ENCODE peak calls at places on chromosomes 16 and 17, in eight cellular contexts. Z is right cardiac atrium; D is Panc1; B is prostate gland; P is naive thymus-derived CD4-positive, alpha-beta T cell; Y is suprapubic skin; Q is H9; E is A549. H is an unnamed sample. For H3K4me1, the result is how much of the 10 kb centered on the place peaks cover.

GRCh38 chr17:30379303-30380105 is 777 bp downstream of the CPD start:
- DNase-seq in Z (peak), B (peak), P (peak), Y (peak), D (no peak), Q (peak), E (peak), H (no peak)

GRCh38 chr16:4796982-4797804 is 2.0 kb downstream of the SMIM22 start:
- DNase-seq in Y (no peak), Q (no peak), Z (no peak), D (no peak), B (no peak), P (no peak), E (no peak), H (no peak)

GRCh38 chr16:68972720-68973119 is 129.4 kb downstream of the TANGO6 start:
- DNase-seq in B (no peak), P (no peak), D (no peak), E (peak), Q (peak), Z (no peak), Y (no peak), H (no peak)

GRCh38 chr16:55010492-55011260 is 80.0 kb downstream of the IRX5 start:
- DNase-seq in E (no peak), B (no peak), D (no peak), Q (no peak), Z (no peak), P (no peak), Y (no peak), H (no peak)

GRCh38 chr16:3021449-3022207 is 1.5 kb downstream of the TNFRSF12A start:
- DNase-seq in B (peak), Y (peak), E (peak), P (peak), Z (peak), D (peak), Q (peak), H (no peak)

GRCh38 chr17:9009737-9010136 is 11.6 kb upstream of the NTN1 start:
- DNase-seq in Z (no peak), E (no peak), B (no peak), Y (no peak), Q (no peak), P (no peak), D (no peak), H (no peak)

GRCh38 chr17:83080641-83081560 is 1.5 kb downstream of the METRNL start:
- DNase-seq in D (no peak), P (no peak), Z (no peak), Y (no peak), E (no peak), Q (no peak), B (no peak), H (no peak)

GRCh38 chr16:9258423-9259051 is 167.1 kb downstream of the HAPSTR1 start:
- DNase-seq in P (no peak), Q (peak), Z (peak), Y (no peak), D (peak), B (peak), E (peak), H (no peak)

GRCh38 chr17:386145-386876 is 33.7 kb upstream of the RPH3AL start:
- DNase-seq in B (peak), Y (peak), Q (peak), D (no peak), Z (peak), E (peak), P (peak), H (no peak)

GRCh38 chr17:40018211-40019121 is 3.2 kb downstream of the CSF3 start:
- DNase-seq in B (no peak), P (no peak), E (no peak), Q (peak), D (no peak), Y (no peak), Z (peak), H (no peak)

GRCh38 chr16:14608604-14609003 is 21.5 kb downstream of the PARN start:
- DNase-seq in D (no peak), E (no peak), P (no peak), B (no peak), Y (no peak), Z (no peak), Q (no peak), H (no peak)

GRCh38 chr16:8103649-8104289 is 486.5 kb downstream of the TMEM114 start:
- DNase-seq in Y (no peak), E (no peak), Z (no peak), D (no peak), B (no peak), Q (no peak), P (no peak), H (no peak)

DNA sequence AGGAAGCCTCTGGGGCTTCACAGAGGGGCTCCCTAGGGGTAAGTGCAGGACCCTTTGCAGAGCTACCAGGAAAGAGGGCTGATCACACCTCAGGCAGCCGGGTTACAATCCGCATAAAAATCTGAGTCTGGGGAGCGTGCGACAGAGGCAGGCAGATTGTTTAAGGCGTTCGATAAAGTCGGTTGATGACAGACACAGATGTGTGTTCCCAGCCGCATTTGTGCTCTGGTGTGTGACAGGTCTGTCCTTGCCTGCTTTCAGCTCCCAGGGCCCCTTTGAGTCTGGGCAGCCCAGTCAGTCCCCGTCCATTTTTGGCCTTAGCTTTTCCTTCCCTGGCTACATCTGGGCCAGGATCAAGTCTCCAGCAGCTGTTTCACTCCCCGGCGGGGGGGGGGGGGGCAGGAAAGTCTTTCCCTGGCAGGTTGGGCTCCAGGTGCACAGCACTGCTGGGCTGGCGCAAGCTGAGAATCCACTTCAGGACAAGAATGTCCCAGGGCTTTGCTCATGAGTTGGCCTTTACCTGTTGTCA is 1.3 kb upstream of the ZACN start:
- DNase-seq in Q (peak), D (no peak), P (no peak), B (no peak), Y (no peak), Z (no peak), E (peak), H (no peak)
- H3K4me1 ChIP-seq in Q (under half), D (under half), P (under half), B (under half), Y (under half), Z (under half), E (under half), H (under half)

DNA sequence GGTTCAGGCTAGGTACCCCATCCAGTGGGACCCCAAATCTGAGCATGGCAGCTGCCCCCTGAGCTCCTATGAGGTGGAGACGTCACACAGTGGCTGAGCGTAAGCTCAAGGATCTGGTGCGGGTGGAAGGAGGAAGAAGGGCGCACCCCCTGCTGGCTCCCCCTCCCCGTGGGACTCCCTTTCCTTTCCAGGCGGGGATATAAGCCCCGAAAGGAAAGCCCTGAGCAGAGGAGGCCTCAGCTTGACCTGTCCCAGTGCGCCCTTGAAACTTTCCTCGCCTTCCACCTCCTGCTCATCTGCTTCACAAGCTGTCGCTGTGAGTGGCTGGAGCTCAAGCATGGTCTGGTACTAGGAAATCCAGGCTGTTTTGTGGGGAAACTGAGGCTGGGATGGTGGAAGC is 92.4 kb upstream of the TMEM97 start:
- DNase-seq in D (no peak), P (no peak), B (no peak), E (no peak), Z (no peak), Q (no peak), Y (no peak), H (no peak)
- H3K4me1 ChIP-seq in D (under half), P (under half), B (under half), E (under half), Z (under half), Q (under half), Y (under half), H (under half)

DNA sequence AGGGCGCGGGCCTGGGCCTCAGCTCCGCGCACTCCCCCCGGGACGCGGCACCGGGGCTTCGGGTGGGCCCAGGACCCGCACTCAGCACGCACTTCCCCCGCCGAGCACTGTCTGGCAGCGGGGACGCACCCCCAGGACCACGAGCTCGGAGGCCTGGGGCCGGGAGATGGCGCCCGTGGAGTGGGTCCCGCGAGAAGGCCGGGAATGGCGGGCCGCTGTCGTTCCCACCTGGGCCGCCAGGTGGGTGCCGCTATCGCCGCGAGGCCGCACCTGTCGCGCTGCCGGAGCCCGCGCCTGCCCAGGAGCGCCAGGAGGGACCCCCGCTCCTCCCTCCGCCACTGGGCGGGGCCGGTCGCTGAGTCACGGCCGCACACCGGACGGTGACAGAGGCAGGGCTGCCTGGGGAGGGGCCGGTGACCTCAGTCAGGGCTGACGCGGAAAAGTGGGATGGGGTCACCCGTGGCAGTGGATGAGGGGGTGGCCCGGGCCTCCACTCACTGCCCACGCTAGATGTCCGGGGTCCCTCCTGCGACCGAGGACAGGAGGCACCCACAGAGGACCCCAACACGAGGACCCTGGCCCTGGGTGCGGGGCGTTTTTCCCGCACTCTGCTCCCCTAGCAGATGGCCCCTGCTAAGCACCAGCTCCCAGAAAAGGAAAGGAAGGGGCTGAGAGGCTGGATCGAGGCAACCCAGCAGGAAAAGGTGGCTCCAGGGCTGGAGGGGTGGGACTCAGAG is 6.9 kb upstream of the ACTG1 start:
- DNase-seq in P (peak), D (no peak), Y (peak), B (peak), Q (peak), Z (peak), E (peak), H (no peak)
- H3K4me1 ChIP-seq in P (under half), D (under half), Y (half or more), B (under half), Q (under half), Z (under half), E (under half), H (half or more)

GRCh38 chr17:60534010-60534555 is 8.0 kb upstream of the APPBP2 start:
- DNase-seq in E (no peak), B (no peak), Q (no peak), Y (no peak), D (no peak), Z (no peak), P (no peak), H (no peak)
- H3K4me1 ChIP-seq in E (under half), B (under half), Q (under half), Y (under half), D (under half), Z (under half), P (under half), H (under half)

DNA sequence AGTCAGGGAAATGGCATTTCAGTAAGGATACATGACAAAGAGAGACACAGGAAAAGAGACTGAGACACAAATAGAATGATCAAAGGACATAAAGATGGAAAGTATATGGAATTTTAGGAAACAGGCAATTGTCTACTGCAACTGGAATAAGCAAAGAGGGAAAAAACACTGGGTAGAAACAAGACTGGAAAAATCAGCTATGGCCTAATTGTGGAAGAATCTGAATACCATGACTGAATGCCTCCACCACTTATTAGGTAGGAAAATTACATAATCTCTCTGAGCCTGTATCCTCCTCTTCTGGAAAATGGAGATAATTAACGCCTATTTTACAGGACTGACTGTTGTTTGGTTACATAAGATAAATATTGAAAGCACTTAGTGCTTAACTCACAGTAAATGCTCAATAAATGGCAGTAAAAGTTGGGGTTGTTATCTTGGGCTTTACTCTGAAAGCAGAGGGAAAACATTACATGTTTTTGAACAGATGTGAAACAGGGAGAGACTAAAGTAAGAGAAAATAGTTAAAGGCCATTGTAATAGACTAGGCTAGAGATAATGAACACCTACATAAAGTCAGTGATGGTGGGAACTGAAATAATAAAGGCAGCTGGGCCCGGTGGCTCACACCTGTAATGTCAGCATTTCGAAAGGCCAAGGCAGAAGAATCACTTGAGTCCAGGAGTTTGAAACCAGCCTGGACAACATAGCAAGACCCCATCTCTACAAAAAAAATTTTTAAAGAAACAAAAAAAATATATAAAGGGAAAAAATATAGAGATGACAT is 63.5 kb upstream of the C17orf78 start:
- DNase-seq in Z (no peak), P (no peak), Q (no peak), B (no peak), Y (no peak), D (no peak), E (no peak), H (no peak)
- H3K4me1 ChIP-seq in Z (under half), P (under half), Q (under half), B (under half), Y (under half), D (under half), E (under half), H (under half)

DNA sequence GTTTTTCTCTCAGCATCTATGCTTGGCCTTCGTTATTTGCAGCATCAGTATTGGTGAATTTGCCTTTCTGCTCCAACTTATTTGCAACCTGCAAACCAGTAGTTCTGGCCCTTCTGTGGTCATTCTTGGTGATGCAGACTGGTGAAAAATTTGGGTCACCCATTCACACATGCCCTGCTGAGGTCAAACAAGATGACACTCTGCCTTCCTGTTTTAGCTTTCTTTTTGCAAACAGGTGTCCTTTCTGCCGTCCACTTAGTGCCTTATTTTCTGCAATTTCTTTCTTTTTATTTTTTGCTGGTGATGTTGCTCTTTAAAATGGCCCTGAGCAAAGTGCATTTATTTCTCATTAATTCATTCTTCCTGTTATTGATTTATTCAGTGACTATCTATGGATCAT is 31.3 kb downstream of the PLCG2 start:
- DNase-seq in Q (no peak), B (no peak), E (no peak), Y (no peak), D (no peak), P (no peak), Z (no peak), H (no peak)
- H3K4me1 ChIP-seq in Q (under half), B (under half), E (under half), Y (under half), D (under half), P (under half), Z (under half), H (under half)

GRCh38 chr17:48194097-48194550 is 86.6 kb downstream of the SNX11 start:
- DNase-seq in E (no peak), Y (no peak), Z (no peak), Q (no peak), P (peak), B (no peak), D (no peak), H (no peak)

GRCh38 chr17:48202945-48203344 is 95.4 kb downstream of the SNX11 start:
- DNase-seq in Z (no peak), E (no peak), B (no peak), D (no peak), Y (no peak), Q (no peak), P (no peak), H (no peak)

GRCh38 chr17:48195910-48196309 is 88.3 kb downstream of the SNX11 start:
- DNase-seq in E (no peak), Q (no peak), D (no peak), Y (no peak), B (no peak), Z (no peak), P (no peak), H (no peak)

GRCh38 chr17:48198950-48199541 is 91.5 kb downstream of the SNX11 start:
- DNase-seq in D (no peak), Z (no peak), B (peak), Y (no peak), Q (no peak), P (no peak), E (no peak), H (no peak)
- H3K4me1 ChIP-seq in D (under half), Z (under half), B (under half), Y (under half), Q (under half), P (under half), E (under half), H (under half)

GRCh38 chr16:16155234-16155633 is 68.1 kb downstream of the ABCC6 start:
- DNase-seq in D (no peak), E (no peak), Q (no peak), B (no peak), P (no peak), Y (no peak), Z (no peak), H (no peak)
- H3K4me1 ChIP-seq in D (under half), E (under half), Q (under half), B (under half), P (under half), Y (under half), Z (under half), H (under half)

GRCh38 chr16:1528921-1529537 is 4.4 kb upstream of the TMEM204 start:
- DNase-seq in Z (no peak), Q (no peak), Y (no peak), D (no peak), P (no peak), B (no peak), E (no peak), H (no peak)
- H3K4me1 ChIP-seq in Z (under half), Q (under half), Y (half or more), D (under half), P (under half), B (under half), E (under half), H (under half)

DNA sequence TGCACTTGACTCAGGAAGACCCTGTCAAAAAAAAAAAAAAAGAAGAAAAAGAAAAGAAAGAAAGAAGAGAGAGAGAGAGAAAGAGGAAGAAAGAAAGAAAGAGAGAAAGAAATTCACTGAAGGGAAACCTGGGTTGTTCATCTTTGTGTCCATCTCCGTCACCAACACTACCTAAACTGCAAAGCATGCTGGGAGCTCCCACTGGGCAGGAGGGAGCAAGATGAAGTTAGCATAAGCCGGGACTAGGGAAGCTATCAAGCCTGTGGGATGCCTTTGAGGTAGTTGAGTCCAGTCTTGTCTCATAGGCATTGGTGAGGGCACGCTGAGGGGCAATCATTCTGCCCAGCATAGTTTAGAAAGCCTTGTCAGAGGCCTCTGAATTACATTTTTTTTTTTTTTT is 7.6 kb upstream of the CBFB start:
- DNase-seq in Z (no peak), B (no peak), P (no peak), D (no peak), E (no peak), Q (no peak), Y (no peak), H (no peak)
- H3K4me1 ChIP-seq in Z (under half), B (under half), P (under half), D (under half), E (under half), Q (under half), Y (under half), H (under half)